ENCODE peak calls at places on chromosomes 12 and 14, in six cellular contexts. J is mesenchymal stem cell, N is mesendoderm, K is IMR-90, U is H1, W is H9. D is an unnamed sample.

GRCh38 chr14:58243790-58244555 is 670 bp upstream of the PSMA3 start:
- DNase-seq in W (no peak), K (no peak), U (no peak), N (peak), J (no peak), D (no peak)

GRCh38 chr14:104086210-104086660 is 735 bp downstream of the ASPG start:
- DNase-seq in K (no peak), J (no peak), W (peak), N (no peak), U (peak), D (no peak)

GRCh38 chr12:106926657-106927056 is 29.1 kb upstream of the TMEM263 start:
- DNase-seq in K (no peak), J (no peak), N (no peak), W (no peak), U (no peak), D (no peak)

GRCh38 chr14:69693145-69693544 is 73.8 kb upstream of the SRSF5 start:
- DNase-seq in K (no peak), W (no peak), N (no peak), U (no peak), J (no peak), D (no peak)

GRCh38 chr14:68884031-68885030 is 91.5 kb upstream of the ZFP36L1 start:
- DNase-seq in J (no peak), W (no peak), N (no peak), U (no peak), K (peak), D (no peak)

GRCh38 chr12:88816201-88816600 is 235.9 kb upstream of the KITLG start:
- DNase-seq in K (peak), J (no peak), U (no peak), N (no peak), W (no peak), D (no peak)

GRCh38 chr14:103716091-103716801 is 636 bp downstream of the ZFYVE21 start:
- DNase-seq in J (peak), N (no peak), W (no peak), K (no peak), U (no peak), D (no peak)

GRCh38 chr12:52513736-52514135 is 6.5 kb downstream of the KRT5 start:
- DNase-seq in W (no peak), U (no peak), N (no peak), J (no peak), K (no peak), D (no peak)

GRCh38 chr12:2876431-2877046 is 435 bp downstream of the FOXM1 start:
- DNase-seq in N (peak), K (no peak), U (no peak), J (peak), W (no peak), D (no peak)

GRCh38 chr12:131204416-131205311 is 251.0 kb downstream of the ADGRD1 start:
- DNase-seq in J (no peak), K (no peak), N (no peak), U (peak), W (peak), D (no peak)

GRCh38 chr12:126727218-126727601 is 1539.8 kb upstream of the TMEM132C start:
- DNase-seq in W (no peak), N (no peak), U (no peak), K (no peak), J (no peak), D (no peak)
- H2BK15ac ChIP-seq in W (no peak), N (no peak), U (no peak), K (no peak), J (no peak), D (no peak)

GRCh38 chr14:22802860-22803562 is 12.2 kb downstream of the SLC7A7 start:
- DNase-seq in J (no peak), W (no peak), N (no peak), K (peak), U (no peak), D (no peak)
- H2BK15ac ChIP-seq in J (no peak), W (no peak), N (no peak), K (no peak), U (no peak), D (no peak)

DNA sequence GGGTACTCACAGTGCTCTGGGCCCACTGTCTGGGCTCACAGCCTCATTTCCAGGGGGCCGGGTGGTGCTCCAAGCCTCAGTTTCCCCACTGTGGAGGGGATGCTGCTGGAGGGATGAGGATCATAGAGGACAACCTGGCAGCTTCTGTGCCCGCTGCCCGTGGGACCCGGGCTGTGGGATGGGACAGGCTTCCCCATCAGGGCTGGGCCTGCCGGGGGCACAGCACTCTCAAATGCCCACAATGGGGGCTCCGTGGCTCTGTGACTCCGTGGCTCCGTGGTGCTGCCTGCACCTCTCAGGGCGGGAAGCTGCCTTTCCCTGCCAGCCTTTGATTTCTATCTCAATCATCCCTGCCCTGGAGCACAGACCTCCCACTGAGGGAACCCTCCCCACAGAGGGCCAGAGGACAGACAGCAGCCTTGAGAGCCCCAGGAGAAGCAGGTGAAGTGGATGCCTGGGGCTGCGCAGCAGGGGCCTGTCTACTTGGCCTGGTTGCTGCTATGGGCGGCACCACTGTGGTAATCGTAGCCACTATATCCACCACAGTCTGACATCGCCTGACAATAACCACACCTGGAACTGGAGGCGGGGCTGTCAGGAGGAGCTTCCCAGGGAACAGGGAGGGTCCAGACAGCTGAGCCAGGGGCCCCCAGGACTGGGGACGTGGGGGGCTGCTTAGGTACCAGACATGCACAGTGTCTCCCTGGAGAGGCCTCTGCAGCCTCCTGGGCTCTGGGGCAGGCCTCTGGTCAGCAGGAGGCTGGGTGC is 375.9 kb downstream of the TMEM121 start:
- DNase-seq in U (no peak), W (no peak), N (no peak), J (no peak), K (no peak), D (no peak)
- H2BK15ac ChIP-seq in U (no peak), W (no peak), N (no peak), J (no peak), K (no peak), D (no peak)

DNA sequence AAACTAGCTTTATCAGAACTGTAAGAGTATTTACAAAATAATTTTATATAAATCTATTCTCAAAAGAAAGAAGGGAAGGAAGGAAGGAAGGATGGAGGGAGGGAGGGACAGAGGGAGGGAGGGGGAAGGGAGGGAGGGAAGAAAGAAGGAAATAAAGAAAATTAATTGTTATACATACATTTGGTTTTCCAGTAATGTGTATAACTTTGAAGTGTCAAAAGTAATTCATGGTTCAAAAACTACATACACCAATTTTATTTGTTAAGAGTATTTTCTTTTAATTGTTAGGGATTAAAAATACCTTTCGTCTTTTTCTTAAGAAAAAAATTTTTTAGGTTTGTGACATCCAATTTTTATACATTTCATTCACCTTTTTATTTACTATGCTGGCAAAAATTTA is 17.5 kb upstream of the KCNC2 start:
- DNase-seq in W (no peak), J (no peak), U (no peak), K (no peak), N (no peak), D (no peak)
- H2BK15ac ChIP-seq in W (no peak), J (no peak), U (no peak), K (no peak), N (no peak), D (no peak)

GRCh38 chr14:35940291-35940690 is 114.2 kb downstream of the BRMS1L start:
- DNase-seq in N (no peak), K (no peak), U (no peak), J (peak), W (no peak), D (no peak)
- H2BK15ac ChIP-seq in N (no peak), K (no peak), U (no peak), J (no peak), W (no peak), D (no peak)

GRCh38 chr12:92261692-92262091 is 116.0 kb upstream of the BTG1 start:
- DNase-seq in U (no peak), N (no peak), W (no peak), J (no peak), K (no peak), D (no peak)

GRCh38 chr12:92257261-92257660 is 111.6 kb upstream of the BTG1 start:
- DNase-seq in W (no peak), U (no peak), J (no peak), N (no peak), K (no peak), D (no peak)

GRCh38 chr12:92259291-92259690 is 113.6 kb upstream of the BTG1 start:
- DNase-seq in W (no peak), K (no peak), U (no peak), J (no peak), N (no peak), D (no peak)

GRCh38 chr12:92261071-92261470 is 115.4 kb upstream of the BTG1 start:
- DNase-seq in N (no peak), U (no peak), J (no peak), K (no peak), W (no peak), D (no peak)

GRCh38 chr12:92259852-92260251 is 114.2 kb upstream of the BTG1 start:
- DNase-seq in W (no peak), N (no peak), U (no peak), K (peak), J (no peak), D (no peak)
- H2BK15ac ChIP-seq in W (no peak), N (no peak), U (no peak), K (peak), J (no peak), D (no peak)

GRCh38 chr12:14308516-14308915 is 57.0 kb upstream of the ATF7IP start:
- DNase-seq in U (no peak), W (no peak), J (no peak), K (no peak), N (no peak), D (no peak)
- H2BK15ac ChIP-seq in U (no peak), W (no peak), J (no peak), K (no peak), N (no peak), D (no peak)

D was measured in neuronal stem cell.